ENCODE peak calls at places on chromosomes 5 and 9, in ten cellular contexts. F, B, K, X, C, A, M, Q, S and O are unnamed samples.

GRCh38 chr5:35319231-35320002 is 89.1 kb upstream of the PRLR start:
- DNase-seq in F (peak; percentile 34), B (no peak), K (peak; percentile 78), X (peak; percentile 74), C (no peak), A (no peak), M (peak; percentile 46), Q (peak; percentile 2), S (no peak), O (no peak)

GRCh38 chr5:69493235-69493925 is 790 bp downstream of the OCLN start:
- DNase-seq in F (peak; percentile 60), B (no peak), K (peak; percentile 77), X (peak; percentile 73), C (peak; percentile 56), A (no peak), M (peak; percentile 72), Q (no peak), S (no peak), O (no peak)

GRCh38 chr5:133229931-133230664 is 178.3 kb downstream of the HSPA4 start:
- DNase-seq in F (no peak), B (peak; percentile 41), K (no peak), X (no peak), C (no peak), A (no peak), M (no peak), Q (peak; percentile 18), S (no peak), O (no peak)

GRCh38 chr9:16572005-16572727 is 298.3 kb downstream of the BNC2 start:
- DNase-seq in F (no peak), B (no peak), K (no peak), X (no peak), C (no peak), A (no peak), M (no peak), Q (no peak), S (no peak), O (no peak)

GRCh38 chr5:34577267-34577666 is 78.9 kb upstream of the RAI14 start:
- DNase-seq in F (no peak), B (no peak), K (no peak), X (no peak), C (no peak), A (no peak), M (no peak), Q (no peak), S (no peak), O (no peak)

GRCh38 chr5:54387659-54388232 is 67.8 kb upstream of the HSPB3 start:
- DNase-seq in F (no peak), B (no peak), K (no peak), X (no peak), C (no peak), A (no peak), M (no peak), Q (peak; percentile 63), S (no peak), O (no peak)

GRCh38 chr9:97527626-97528528 is 26.4 kb downstream of the TMOD1 start:
- DNase-seq in F (no peak), B (no peak), K (no peak), X (no peak), C (peak; percentile 58), A (no peak), M (no peak), Q (no peak), S (no peak), O (no peak)

GRCh38 chr9:134662143-134662876 is 20.7 kb downstream of the COL5A1 start:
- DNase-seq in F (peak; percentile 37), B (no peak), K (peak; percentile 87), X (peak; percentile 48), C (no peak), A (peak; percentile 39), M (peak; percentile 80), Q (peak; percentile 88), S (no peak), O (no peak)

GRCh38 chr5:18720002-18720401 is 1085.7 kb downstream of the TAF11L14 start:
- DNase-seq in F (no peak), B (no peak), K (no peak), X (no peak), C (no peak), A (no peak), M (no peak), Q (no peak), S (no peak), O (no peak)

GRCh38 chr9:131807131-131807990 is 67.5 kb upstream of the RAPGEF1 start:
- DNase-seq in F (no peak), B (no peak), K (peak; percentile 58), X (no peak), C (peak; percentile 90), A (no peak), M (no peak), Q (no peak), S (no peak), O (no peak)

GRCh38 chr5:101897914-101898313 is 398.2 kb downstream of the SLCO4C1 start:
- DNase-seq in F (no peak), B (no peak), K (no peak), X (no peak), C (peak; percentile 46), A (no peak), M (no peak), Q (no peak), S (no peak), O (no peak)

GRCh38 chr5:17436766-17437221 is 61.2 kb upstream of the TAF11L2 start:
- DNase-seq in F (no peak), B (no peak), K (no peak), X (no peak), C (no peak), A (no peak), M (no peak), Q (no peak), S (no peak), O (no peak)

GRCh38 chr5:50800410-50800809 is 134.0 kb downstream of the PARP8 start:
- DNase-seq in F (no peak), B (no peak), K (no peak), X (no peak), C (no peak), A (no peak), M (no peak), Q (no peak), S (no peak), O (no peak)

GRCh38 chr5:119275873-119276214 is 80.0 kb upstream of the TNFAIP8 start:
- DNase-seq in F (no peak), B (no peak), K (no peak), X (no peak), C (no peak), A (no peak), M (no peak), Q (no peak), S (no peak), O (no peak)

GRCh38 chr5:95526871-95527270 is 27.9 kb downstream of the SKIC3 start:
- DNase-seq in F (no peak), B (no peak), K (no peak), X (no peak), C (no peak), A (no peak), M (no peak), Q (peak; percentile 17), S (no peak), O (no peak)

GRCh38 chr9:130053504-130054427 is at the start of gene GPR107:
- DNase-seq in F (peak; percentile 74), B (peak; percentile 81), K (peak; percentile 95), X (peak; percentile 89), C (peak; percentile 77), A (peak; percentile 83), M (peak; percentile 90), Q (peak; percentile 57), S (peak; percentile 81), O (peak; percentile 57)

GRCh38 chr5:113047234-113047633 is 70.6 kb downstream of the DCP2 start:
- DNase-seq in F (no peak), B (no peak), K (no peak), X (no peak), C (no peak), A (no peak), M (peak; percentile 55), Q (no peak), S (no peak), O (no peak)

DNA sequence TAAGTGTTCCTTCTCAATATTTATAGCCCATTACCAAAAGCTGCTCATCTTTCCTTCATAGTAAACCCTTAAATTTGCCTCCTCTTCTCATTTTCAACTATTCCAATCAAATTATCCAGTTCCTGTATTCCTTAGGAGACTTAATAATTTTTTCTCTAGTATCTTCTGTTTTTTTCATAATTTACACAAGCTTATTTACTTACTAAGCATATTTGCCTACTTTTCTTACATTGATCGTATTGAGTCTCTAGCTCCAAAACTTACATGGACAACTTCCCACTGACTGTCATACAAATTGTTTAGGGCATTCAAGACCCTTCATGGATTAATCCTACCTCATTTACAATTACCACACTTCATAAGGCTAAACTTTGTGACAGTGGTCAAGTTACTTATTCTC is 3.6 kb downstream of the CERT1 start:
- DNase-seq in F (no peak), B (no peak), K (no peak), X (no peak), C (no peak), A (no peak), M (no peak), Q (no peak), S (no peak), O (no peak)
- H3K27ac ChIP-seq in F (no peak overlapping the region), B (no peak overlapping the region), K (no peak overlapping the region), X (no peak overlapping the region), C (no peak overlapping the region), A (no peak overlapping the region), M (no peak overlapping the region), Q (no peak overlapping the region), S (no peak overlapping the region), O (no peak overlapping the region)

GRCh38 chr9:108142142-108142503 is 652.6 kb upstream of the KLF4 start:
- DNase-seq in F (no peak), B (no peak), K (no peak), X (no peak), C (no peak), A (no peak), M (no peak), Q (no peak), S (no peak), O (no peak)
- H3K27ac ChIP-seq in F (no peak overlapping the region), B (no peak overlapping the region), K (no peak overlapping the region), X (peak overlapping the region; percentile 81), C (no peak overlapping the region), A (no peak overlapping the region), M (peak overlapping the region; percentile 63), Q (peak overlapping the region; percentile 54), S (peak overlapping the region; percentile 24), O (peak overlapping the region; percentile 80)

GRCh38 chr9:99614341-99614740 is 207.3 kb upstream of the NR4A3 start:
- DNase-seq in F (no peak), B (no peak), K (no peak), X (no peak), C (no peak), A (no peak), M (no peak), Q (no peak), S (no peak), O (no peak)
- H3K27ac ChIP-seq in F (no peak overlapping the region), B (no peak overlapping the region), K (no peak overlapping the region), X (no peak overlapping the region), C (no peak overlapping the region), A (no peak overlapping the region), M (no peak overlapping the region), Q (no peak overlapping the region), S (no peak overlapping the region), O (no peak overlapping the region)

DNA sequence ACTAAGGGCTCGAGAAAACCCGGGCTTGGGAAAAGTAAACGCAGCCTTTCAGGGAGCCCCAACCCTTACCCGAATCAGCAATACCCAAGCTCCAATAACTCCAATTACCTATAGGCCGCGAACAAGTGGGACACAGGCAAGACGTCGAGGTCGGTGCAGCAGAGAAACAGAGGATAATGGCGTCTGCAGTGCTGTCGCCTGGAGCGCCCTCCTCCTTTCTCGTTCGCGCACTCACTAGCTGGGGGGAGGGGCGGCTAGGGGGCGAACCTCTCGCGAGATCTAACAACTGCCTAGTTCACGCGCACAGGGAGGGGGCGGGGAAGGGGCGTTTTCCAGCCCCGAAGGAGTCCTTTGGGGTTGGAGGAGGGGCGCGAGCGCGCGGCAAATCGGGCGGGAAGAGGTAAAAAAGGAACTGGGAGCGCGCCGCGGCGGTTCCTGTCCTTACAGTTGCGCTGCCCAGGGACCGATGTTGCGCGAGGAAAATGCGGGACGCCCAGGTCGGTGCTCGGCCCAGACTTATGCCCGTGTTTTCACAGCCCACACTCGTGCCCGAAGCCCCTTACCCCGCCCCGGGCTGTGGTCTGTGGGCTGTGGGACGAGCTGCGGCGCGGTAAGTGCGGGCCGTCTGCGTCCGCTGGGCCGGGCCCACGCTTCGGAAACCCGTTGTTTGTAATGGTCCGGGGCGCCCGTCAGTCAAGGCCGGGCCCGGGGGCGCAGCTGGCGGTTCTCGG is at the start of gene RMI1:
- DNase-seq in F (peak; percentile 99), B (peak; percentile 99), K (peak; percentile 100), X (peak; percentile 100), C (peak; percentile 97), A (peak; percentile 100), M (peak; percentile 99), Q (peak; percentile 96), S (peak; percentile 98), O (peak; percentile 95)
- H3K27ac ChIP-seq in F (peak within 1 kb of the TSS; percentile 99), B (peak within 1 kb of the TSS; percentile 96), K (peak within 1 kb of the TSS; percentile 91), X (peak within 1 kb of the TSS; percentile 97), C (peak within 1 kb of the TSS; percentile 83), A (peak within 1 kb of the TSS; percentile 94), M (peak within 1 kb of the TSS; percentile 98), Q (peak within 1 kb of the TSS; percentile 98), S (peak within 1 kb of the TSS; percentile 100), O (peak within 1 kb of the TSS; percentile 100)